ENCODE peak calls at places on chromosomes 3 and 15, in eight cellular contexts. R is PC-3; Y is dorsolateral prefrontal cortex; Q is osteoblast; D is K562; C is kidney; S is OCI-LY7; O is CD8-positive, alpha-beta T cell. F is an unnamed sample.

GRCh38 chr3:179558742-179559364 is 3.9 kb upstream of the ACTL6A start:
- DNase-seq in Q (peak; percentile 90), R (peak; percentile 80), Y (peak; percentile 68), O (peak; percentile 15), D (peak; percentile 38), C (no peak), S (peak; percentile 77), F (no peak)

GRCh38 chr3:84318273-84318809 is 640.4 kb upstream of the CADM2 start:
- DNase-seq in S (no peak), Y (no peak), R (peak; percentile 92), Q (no peak), C (no peak), D (no peak), O (no peak), F (no peak)

GRCh38 chr3:196339493-196340254 is 1.5 kb upstream of the TM4SF19 start:
- DNase-seq in Q (no peak), Y (no peak), C (no peak), D (peak; percentile 26), S (no peak), R (peak; percentile 82), O (no peak), F (no peak)

GRCh38 chr3:73437828-73438227 is 186.9 kb downstream of the PDZRN3 start:
- DNase-seq in O (no peak), Y (no peak), S (no peak), R (no peak), Q (no peak), C (no peak), D (no peak), F (no peak)

GRCh38 chr3:120623719-120624093 is 27.6 kb downstream of the NDUFB4 start:
- DNase-seq in C (no peak), D (no peak), Q (no peak), O (no peak), S (no peak), R (no peak), Y (no peak), F (no peak)

GRCh38 chr3:113005622-113006021 is 14.8 kb downstream of the GTPBP8 start:
- DNase-seq in Y (no peak), Q (no peak), O (no peak), C (no peak), D (no peak), S (no peak), R (no peak), F (no peak)

GRCh38 chr15:53716909-53717878 is 42.3 kb downstream of the WDR72 start:
- DNase-seq in R (peak; percentile 21), C (no peak), O (no peak), D (no peak), Q (peak; percentile 5), S (peak; percentile 15), Y (no peak), F (no peak)

GRCh38 chr3:37712918-37713819 is 148.5 kb upstream of the CTDSPL start:
- DNase-seq in Y (no peak), S (no peak), D (no peak), R (peak; percentile 46), Q (no peak), O (no peak), C (no peak), F (no peak)

GRCh38 chr3:32440481-32441350 is 49.1 kb downstream of the CMTM7 start:
- DNase-seq in Y (no peak), D (no peak), R (no peak), Q (peak; percentile 15), C (no peak), O (no peak), S (peak; percentile 59), F (peak; percentile 18)

GRCh38 chr15:63481105-63481810 is 23.1 kb upstream of the USP3 start:
- DNase-seq in Y (no peak), C (peak; percentile 15), Q (no peak), O (no peak), D (no peak), S (no peak), R (peak; percentile 54), F (no peak)

GRCh38 chr3:128226794-128227399 is 73.6 kb downstream of the EEFSEC start:
- DNase-seq in O (no peak), D (peak; percentile 82), R (peak; percentile 39), S (peak; percentile 36), C (peak; percentile 72), Y (peak; percentile 52), Q (peak; percentile 76), F (no peak)

GRCh38 chr15:45635763-45636292 is 999 bp downstream of the SQOR start:
- DNase-seq in R (no peak), O (no peak), S (no peak), C (no peak), D (no peak), Q (no peak), Y (no peak), F (no peak)

GRCh38 chr3:109023656-109024254 is 70.1 kb upstream of the GUCA1C start:
- DNase-seq in C (no peak), Y (no peak), D (peak; percentile 14), S (peak; percentile 47), R (peak; percentile 58), Q (no peak), O (peak; percentile 6), F (no peak)

GRCh38 chr15:94584833-94585244 is 353.5 kb downstream of the MCTP2 start:
- DNase-seq in C (no peak), R (no peak), Y (no peak), S (peak; percentile 15), Q (no peak), O (peak; percentile 21), D (no peak), F (no peak)

GRCh38 chr3:164459526-164460151 is 618.7 kb downstream of the SI start:
- DNase-seq in R (no peak), Y (no peak), O (no peak), S (no peak), Q (no peak), C (no peak), D (no peak), F (no peak)

GRCh38 chr15:26095710-26096330 is 232.7 kb upstream of the ATP10A start:
- DNase-seq in R (peak; percentile 27), S (no peak), O (no peak), Y (no peak), C (no peak), D (no peak), Q (no peak), F (no peak)

GRCh38 chr15:92306662-92307061 is 87.0 kb upstream of the ST8SIA2 start:
- DNase-seq in S (no peak), R (peak; percentile 11), C (no peak), D (no peak), Q (no peak), Y (no peak), O (no peak), F (no peak)

GRCh38 chr15:73632670-73633058 is 525 bp downstream of the NPTN start:
- DNase-seq in D (no peak), R (no peak), O (no peak), Y (peak; percentile 58), Q (no peak), C (no peak), S (peak; percentile 40), F (no peak)

GRCh38 chr15:73630030-73630429 is 3.2 kb downstream of the NPTN start:
- DNase-seq in Q (peak; percentile 62), D (no peak), S (no peak), C (no peak), Y (no peak), R (peak; percentile 46), O (no peak), F (no peak)

GRCh38 chr15:73628976-73629854 is 4.0 kb downstream of the NPTN start:
- DNase-seq in Y (no peak), D (no peak), S (no peak), O (no peak), C (no peak), R (peak; percentile 71), Q (no peak), F (no peak)

GRCh38 chr15:73631915-73632669 is 1.1 kb downstream of the NPTN start:
- DNase-seq in S (peak; percentile 10), D (peak; percentile 15), O (no peak), C (no peak), Q (peak; percentile 79), R (peak; percentile 49), Y (no peak), F (peak; percentile 62)

GRCh38 chr15:73630796-73631471 is 2.3 kb downstream of the NPTN start:
- DNase-seq in Y (no peak), R (no peak), O (no peak), Q (no peak), D (no peak), S (no peak), C (no peak), F (no peak)
- H3K27ac ChIP-seq in Y (peak overlapping the region; percentile 14), R (peak overlapping the region; percentile 74), O (no peak overlapping the region), Q (peak overlapping the region; percentile 44), D (peak overlapping the region; percentile 13), S (no peak overlapping the region), C (no peak overlapping the region), F (peak overlapping the region; percentile 54)

GRCh38 chr3:195085356-195086130 is 185.4 kb downstream of the XXYLT1 start:
- DNase-seq in S (no peak), Q (peak; percentile 78), C (peak; percentile 56), R (no peak), O (no peak), Y (peak; percentile 19), D (no peak), F (no peak)

GRCh38 chr3:195084746-195085145 is 186.2 kb downstream of the XXYLT1 start:
- DNase-seq in R (no peak), D (no peak), S (no peak), C (peak; percentile 32), O (no peak), Y (peak; percentile 15), Q (peak; percentile 75), F (no peak)

GRCh38 chr3:195086341-195086740 is 184.6 kb downstream of the XXYLT1 start:
- DNase-seq in Q (peak; percentile 78), S (no peak), O (no peak), D (no peak), C (peak; percentile 43), Y (peak; percentile 6), R (no peak), F (no peak)

GRCh38 chr3:195086885-195087284 is 184.1 kb downstream of the XXYLT1 start:
- DNase-seq in Y (peak; percentile 17), C (peak; percentile 61), Q (peak; percentile 29), O (no peak), S (no peak), D (no peak), R (no peak), F (no peak)

GRCh38 chr3:195087321-195087720 is 183.6 kb downstream of the XXYLT1 start:
- DNase-seq in Y (peak; percentile 6), D (no peak), C (peak; percentile 30), O (no peak), R (no peak), Q (peak; percentile 36), S (no peak), F (no peak)
- H3K4me3 ChIP-seq in Y (no peak overlapping the region), D (no peak overlapping the region), C (peak overlapping the region; percentile 22), O (no peak overlapping the region), R (no peak overlapping the region), Q (no peak overlapping the region), S (no peak overlapping the region), F (no peak overlapping the region)

DNA sequence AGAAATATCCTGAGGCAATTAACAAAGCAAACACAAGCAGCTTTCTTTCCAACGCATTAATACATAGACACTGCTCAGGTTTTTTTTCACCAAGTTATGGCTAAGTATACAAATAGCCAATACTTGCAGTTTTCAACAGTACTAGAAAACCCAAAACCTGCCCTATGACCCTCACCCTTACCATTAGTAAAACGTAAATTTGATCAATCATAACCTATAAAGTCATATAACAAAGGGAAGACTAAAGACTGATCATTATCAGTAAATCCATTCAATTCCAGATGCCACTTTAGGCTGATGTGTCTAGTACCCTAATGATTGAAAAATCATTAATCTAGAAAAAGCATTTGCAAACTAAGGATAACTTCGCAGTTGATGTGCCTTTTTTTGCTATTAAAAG is 3.2 kb downstream of the SERP1 start:
- DNase-seq in D (no peak), O (no peak), S (no peak), Q (no peak), R (no peak), C (no peak), Y (no peak), F (no peak)
- H3K27ac ChIP-seq in D (no peak overlapping the region), O (no peak overlapping the region), S (no peak overlapping the region), Q (no peak overlapping the region), R (no peak overlapping the region), C (no peak overlapping the region), Y (no peak overlapping the region), F (no peak overlapping the region)

GRCh38 chr3:182730675-182731042 is 62.6 kb upstream of the ATP11B start:
- DNase-seq in Q (no peak), C (no peak), S (no peak), Y (no peak), O (no peak), D (no peak), R (no peak), F (no peak)
- H3K4me3 ChIP-seq in Q (no peak overlapping the region), C (no peak overlapping the region), S (peak overlapping the region; percentile 43), Y (no peak overlapping the region), O (no peak overlapping the region), D (no peak overlapping the region), R (no peak overlapping the region), F (no peak overlapping the region)

F was measured in breast epithelium.